ENCODE peak calls at places on chromosomes 11 and 22, in six cellular contexts. One of them, this sample, is unnamed.

GRCh38 chr11:32198053-32198452 is 107.2 kb downstream of the RCN1 start:
- ATAC-seq in HepG2: no peak
- ATAC-seq in pancreas: no peak
- ATAC-seq in lower lobe of right lung: no peak
- ATAC-seq in heart right ventricle: no peak
- ATAC-seq in right lobe of liver: no peak
- ATAC-seq in this sample: no peak

GRCh38 chr22:30541979-30542810 is 4.3 kb downstream of the SEC14L6 start:
- ATAC-seq in HepG2: peak; percentile 84
- ATAC-seq in lower lobe of right lung: peak; percentile 78
- ATAC-seq in heart right ventricle: peak; percentile 25
- ATAC-seq in right lobe of liver: peak; percentile 72
- ATAC-seq in pancreas: peak; percentile 85
- ATAC-seq in this sample: peak; percentile 34

GRCh38 chr22:29331213-29331612 is 15.7 kb upstream of the RASL10A start:
- ATAC-seq in lower lobe of right lung: no peak
- ATAC-seq in right lobe of liver: no peak
- ATAC-seq in heart right ventricle: no peak
- ATAC-seq in HepG2: no peak
- ATAC-seq in pancreas: no peak
- ATAC-seq in this sample: no peak

GRCh38 chr22:46537946-46538815 is 761 bp upstream of the CELSR1 start:
- ATAC-seq in right lobe of liver: no peak
- ATAC-seq in HepG2: peak; percentile 46
- ATAC-seq in lower lobe of right lung: peak; percentile 44
- ATAC-seq in heart right ventricle: peak; percentile 40
- ATAC-seq in pancreas: peak; percentile 4
- ATAC-seq in this sample: peak; percentile 1

GRCh38 chr22:43272869-43273318 is 70.3 kb downstream of the SCUBE1 start:
- ATAC-seq in right lobe of liver: peak; percentile 76
- ATAC-seq in heart right ventricle: peak; percentile 36
- ATAC-seq in HepG2: peak; percentile 13
- ATAC-seq in lower lobe of right lung: peak; percentile 48
- ATAC-seq in pancreas: no peak
- ATAC-seq in this sample: no peak

GRCh38 chr11:58613228-58613627 is 9.2 kb upstream of the CNTF start:
- ATAC-seq in right lobe of liver: no peak
- ATAC-seq in heart right ventricle: no peak
- ATAC-seq in HepG2: no peak
- ATAC-seq in lower lobe of right lung: no peak
- ATAC-seq in pancreas: no peak
- ATAC-seq in this sample: no peak

GRCh38 chr11:74468521-74469280 is 1.4 kb upstream of the KCNE3 start:
- ATAC-seq in lower lobe of right lung: no peak
- ATAC-seq in HepG2: no peak
- ATAC-seq in pancreas: no peak
- ATAC-seq in heart right ventricle: no peak
- ATAC-seq in right lobe of liver: no peak
- ATAC-seq in this sample: no peak

GRCh38 chr11:71112454-71112853 is 139.9 kb downstream of the SHANK2 start:
- ATAC-seq in HepG2: no peak
- ATAC-seq in heart right ventricle: no peak
- ATAC-seq in lower lobe of right lung: no peak
- ATAC-seq in pancreas: no peak
- ATAC-seq in right lobe of liver: no peak
- ATAC-seq in this sample: no peak

GRCh38 chr11:122436188-122436555 is 219.3 kb upstream of the UBASH3B start:
- ATAC-seq in lower lobe of right lung: no peak
- ATAC-seq in pancreas: no peak
- ATAC-seq in HepG2: no peak
- ATAC-seq in heart right ventricle: no peak
- ATAC-seq in right lobe of liver: no peak
- ATAC-seq in this sample: no peak

GRCh38 chr11:45603930-45604682 is 61.3 kb downstream of the CHST1 start:
- ATAC-seq in pancreas: no peak
- ATAC-seq in right lobe of liver: no peak
- ATAC-seq in lower lobe of right lung: no peak
- ATAC-seq in HepG2: no peak
- ATAC-seq in heart right ventricle: peak; percentile 70
- ATAC-seq in this sample: no peak

GRCh38 chr22:32531955-32532818 is 57.6 kb downstream of the FBXO7 start:
- ATAC-seq in right lobe of liver: no peak
- ATAC-seq in HepG2: peak; percentile 83
- ATAC-seq in heart right ventricle: peak; percentile 74
- ATAC-seq in lower lobe of right lung: peak; percentile 67
- ATAC-seq in pancreas: peak; percentile 37
- ATAC-seq in this sample: peak; percentile 75

GRCh38 chr22:25382762-25383161 is 163.3 kb downstream of the CRYBB2 start:
- ATAC-seq in pancreas: peak; percentile 36
- ATAC-seq in HepG2: peak; percentile 52
- ATAC-seq in heart right ventricle: peak; percentile 13
- ATAC-seq in lower lobe of right lung: no peak
- ATAC-seq in right lobe of liver: peak; percentile 64
- ATAC-seq in this sample: no peak

GRCh38 chr22:23288301-23289129 is 108.2 kb downstream of the BCR start:
- ATAC-seq in lower lobe of right lung: no peak
- ATAC-seq in heart right ventricle: no peak
- ATAC-seq in right lobe of liver: no peak
- ATAC-seq in pancreas: no peak
- ATAC-seq in HepG2: no peak
- ATAC-seq in this sample: no peak

GRCh38 chr11:44443836-44444769 is 121.4 kb upstream of the CD82 start:
- ATAC-seq in HepG2: no peak
- ATAC-seq in right lobe of liver: no peak
- ATAC-seq in pancreas: no peak
- ATAC-seq in lower lobe of right lung: no peak
- ATAC-seq in heart right ventricle: no peak
- ATAC-seq in this sample: no peak

GRCh38 chr11:8262552-8263108 is 1.0 kb downstream of the LMO1 start:
- ATAC-seq in heart right ventricle: peak; percentile 47
- ATAC-seq in HepG2: peak; percentile 48
- ATAC-seq in right lobe of liver: peak; percentile 64
- ATAC-seq in pancreas: peak; percentile 57
- ATAC-seq in lower lobe of right lung: peak; percentile 50
- ATAC-seq in this sample: peak; percentile 72

GRCh38 chr22:29658171-29658570 is 54.7 kb downstream of the NF2 start:
- ATAC-seq in HepG2: no peak
- ATAC-seq in right lobe of liver: no peak
- ATAC-seq in lower lobe of right lung: peak; percentile 78
- ATAC-seq in pancreas: peak; percentile 55
- ATAC-seq in heart right ventricle: peak; percentile 29
- ATAC-seq in this sample: no peak

GRCh38 chr11:131749100-131749499 is 378.7 kb downstream of the NTM start:
- ATAC-seq in pancreas: no peak
- ATAC-seq in lower lobe of right lung: no peak
- ATAC-seq in HepG2: no peak
- ATAC-seq in heart right ventricle: peak; percentile 80
- ATAC-seq in right lobe of liver: no peak
- ATAC-seq in this sample: no peak

GRCh38 chr11:34181254-34181653 is 75.8 kb downstream of the NAT10 start:
- ATAC-seq in lower lobe of right lung: no peak
- ATAC-seq in right lobe of liver: no peak
- ATAC-seq in pancreas: no peak
- ATAC-seq in HepG2: no peak
- ATAC-seq in heart right ventricle: no peak
- ATAC-seq in this sample: no peak

GRCh38 chr11:19430346-19431058 is 189.8 kb upstream of the E2F8 start:
- ATAC-seq in lower lobe of right lung: peak; percentile 23
- ATAC-seq in pancreas: peak; percentile 60
- ATAC-seq in HepG2: no peak
- ATAC-seq in heart right ventricle: peak; percentile 76
- ATAC-seq in right lobe of liver: no peak
- ATAC-seq in this sample: no peak

GRCh38 chr22:27295071-27295470 is 506.5 kb downstream of the MN1 start:
- ATAC-seq in heart right ventricle: no peak
- ATAC-seq in pancreas: no peak
- ATAC-seq in right lobe of liver: no peak
- ATAC-seq in HepG2: no peak
- ATAC-seq in lower lobe of right lung: no peak
- ATAC-seq in this sample: no peak

GRCh38 chr11:3130269-3131071 is 34.6 kb downstream of the OSBPL5 start:
- ATAC-seq in right lobe of liver: no peak
- ATAC-seq in heart right ventricle: no peak
- ATAC-seq in lower lobe of right lung: no peak
- ATAC-seq in HepG2: no peak
- ATAC-seq in pancreas: peak; percentile 92
- ATAC-seq in this sample: no peak

GRCh38 chr11:91804057-91804456 is 420.6 kb upstream of the FAT3 start:
- ATAC-seq in HepG2: no peak
- ATAC-seq in heart right ventricle: no peak
- ATAC-seq in pancreas: no peak
- ATAC-seq in right lobe of liver: no peak
- ATAC-seq in lower lobe of right lung: no peak
- ATAC-seq in this sample: no peak

GRCh38 chr11:9210224-9210921 is 54.8 kb downstream of the DENND5A start:
- ATAC-seq in heart right ventricle: no peak
- ATAC-seq in lower lobe of right lung: no peak
- ATAC-seq in pancreas: no peak
- ATAC-seq in right lobe of liver: no peak
- ATAC-seq in HepG2: no peak
- ATAC-seq in this sample: no peak

GRCh38 chr22:44049369-44050231 is 25.5 kb downstream of the PARVB start:
- ATAC-seq in lower lobe of right lung: no peak
- ATAC-seq in HepG2: no peak
- ATAC-seq in pancreas: no peak
- ATAC-seq in right lobe of liver: no peak
- ATAC-seq in heart right ventricle: no peak
- ATAC-seq in this sample: peak; percentile 25

GRCh38 chr22:39405346-39406085 is 5.9 kb downstream of the TAB1 start:
- ATAC-seq in HepG2: no peak
- ATAC-seq in pancreas: peak; percentile 42
- ATAC-seq in heart right ventricle: peak; percentile 66
- ATAC-seq in lower lobe of right lung: peak; percentile 20
- ATAC-seq in right lobe of liver: no peak
- ATAC-seq in this sample: peak; percentile 71

GRCh38 chr11:67120881-67121710 is 2.0 kb downstream of the KDM2A start:
- ATAC-seq in lower lobe of right lung: no peak
- ATAC-seq in right lobe of liver: no peak
- ATAC-seq in HepG2: no peak
- ATAC-seq in pancreas: peak; percentile 22
- ATAC-seq in heart right ventricle: no peak
- ATAC-seq in this sample: no peak

GRCh38 chr11:8251767-8252295 is 11.8 kb downstream of the LMO1 start:
- ATAC-seq in lower lobe of right lung: no peak
- ATAC-seq in HepG2: no peak
- ATAC-seq in pancreas: no peak
- ATAC-seq in right lobe of liver: no peak
- ATAC-seq in heart right ventricle: no peak
- ATAC-seq in this sample: no peak

GRCh38 chr11:64924910-64925284 is 408 bp downstream of the PPP2R5B start:
- ATAC-seq in lower lobe of right lung: peak; percentile 3
- ATAC-seq in right lobe of liver: no peak
- ATAC-seq in pancreas: no peak
- ATAC-seq in heart right ventricle: peak; percentile 1
- ATAC-seq in HepG2: peak; percentile 33
- ATAC-seq in this sample: no peak

GRCh38 chr11:45856044-45856468 is 8.8 kb downstream of the CRY2 start:
- ATAC-seq in pancreas: no peak
- ATAC-seq in HepG2: no peak
- ATAC-seq in heart right ventricle: no peak
- ATAC-seq in lower lobe of right lung: no peak
- ATAC-seq in right lobe of liver: no peak
- ATAC-seq in this sample: peak; percentile 5

DNA sequence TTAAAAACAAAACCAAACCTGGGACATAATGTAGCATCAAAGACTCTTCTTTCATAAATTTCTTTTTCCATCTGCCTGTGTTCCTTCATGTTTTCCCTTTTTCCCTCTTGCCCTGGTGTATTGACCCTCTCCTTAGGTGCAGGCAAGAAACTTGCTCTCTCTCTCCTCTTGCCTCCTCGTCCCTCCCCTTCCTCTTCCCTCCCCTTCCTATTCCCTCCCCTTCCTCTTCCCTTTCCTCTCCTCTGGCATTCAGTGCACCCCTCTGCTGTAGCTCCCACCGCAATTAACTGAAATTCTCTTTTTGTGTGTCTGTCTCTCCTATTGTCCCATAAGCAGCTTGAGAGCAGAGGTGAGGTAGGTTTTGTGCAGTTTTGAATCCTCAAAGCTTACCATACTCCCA is 49.9 kb downstream of the CSF2RB start:
- ATAC-seq in pancreas: no peak
- ATAC-seq in heart right ventricle: no peak
- ATAC-seq in HepG2: no peak
- ATAC-seq in right lobe of liver: no peak
- ATAC-seq in lower lobe of right lung: no peak
- ATAC-seq in this sample: no peak
- TF ChIP-seq CTCF in pancreas: no peak
- TF ChIP-seq CTCF in heart right ventricle: no peak
- TF ChIP-seq CTCF in HepG2: no peak
- TF ChIP-seq CTCF in right lobe of liver: no peak
- TF ChIP-seq CTCF in lower lobe of right lung: no peak
- TF ChIP-seq CTCF in this sample: no peak

GRCh38 chr11:87722756-87723599 is 452.3 kb downstream of the RAB38 start:
- ATAC-seq in lower lobe of right lung: peak; percentile 55
- ATAC-seq in right lobe of liver: peak; percentile 79
- ATAC-seq in heart right ventricle: no peak
- ATAC-seq in HepG2: peak; percentile 76
- ATAC-seq in pancreas: peak; percentile 55
- ATAC-seq in this sample: no peak
- TF ChIP-seq CTCF in lower lobe of right lung: peak; percentile 63
- TF ChIP-seq CTCF in right lobe of liver: peak; percentile 61
- TF ChIP-seq CTCF in heart right ventricle: peak; percentile 7
- TF ChIP-seq CTCF in HepG2: peak; percentile 61
- TF ChIP-seq CTCF in pancreas: peak; percentile 13
- TF ChIP-seq CTCF in this sample: no peak

DNA sequence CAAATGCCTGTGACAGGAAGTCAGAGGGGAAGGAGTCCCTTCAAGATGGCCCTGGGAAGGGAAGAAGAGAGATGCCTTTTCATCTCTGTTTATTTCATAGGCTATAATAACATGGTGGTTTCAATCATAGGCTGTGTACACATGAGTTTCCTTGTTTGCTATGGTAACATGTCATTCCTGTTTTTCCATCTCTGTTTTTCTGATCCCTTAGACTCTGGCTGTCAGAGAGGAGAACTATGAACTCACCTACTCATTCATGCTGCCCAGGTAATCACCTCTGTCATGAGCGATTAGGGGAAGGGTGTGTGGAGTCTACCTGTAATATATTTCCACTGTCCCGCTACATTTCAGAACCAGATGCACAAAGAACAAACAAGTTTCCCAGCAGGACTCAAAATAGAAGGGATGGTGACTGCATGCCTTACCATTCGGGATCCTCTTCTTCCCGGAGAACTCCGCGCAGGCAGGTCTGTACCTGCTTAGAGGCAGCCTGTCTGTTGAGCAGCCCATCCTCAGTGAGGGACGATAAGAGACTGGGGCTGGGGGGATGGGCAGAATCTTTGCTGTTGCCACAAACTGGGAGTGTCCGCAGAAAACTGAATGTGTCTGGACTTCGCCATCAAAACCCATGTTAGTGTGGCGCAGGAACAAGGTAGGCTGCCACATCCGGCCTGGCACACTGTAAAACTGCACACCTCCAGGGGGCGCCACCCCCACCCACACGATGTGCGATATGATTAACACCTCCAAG is 7.1 kb upstream of the PEX26 start:
- ATAC-seq in heart right ventricle: no peak
- ATAC-seq in right lobe of liver: no peak
- ATAC-seq in HepG2: no peak
- ATAC-seq in lower lobe of right lung: no peak
- ATAC-seq in pancreas: peak; percentile 32
- ATAC-seq in this sample: no peak
- TF ChIP-seq CTCF in heart right ventricle: no peak
- TF ChIP-seq CTCF in right lobe of liver: no peak
- TF ChIP-seq CTCF in HepG2: peak; percentile 35
- TF ChIP-seq CTCF in lower lobe of right lung: no peak
- TF ChIP-seq CTCF in pancreas: no peak
- TF ChIP-seq CTCF in this sample: no peak

GRCh38 chr11:72787262-72788104 is 6.4 kb downstream of the STARD10 start:
- ATAC-seq in HepG2: peak; percentile 90
- ATAC-seq in pancreas: peak; percentile 40
- ATAC-seq in right lobe of liver: peak; percentile 87
- ATAC-seq in heart right ventricle: peak; percentile 3
- ATAC-seq in lower lobe of right lung: peak; percentile 5
- ATAC-seq in this sample: no peak
- TF ChIP-seq CTCF in HepG2: peak; percentile 52
- TF ChIP-seq CTCF in pancreas: no peak
- TF ChIP-seq CTCF in right lobe of liver: peak; percentile 32
- TF ChIP-seq CTCF in heart right ventricle: no peak
- TF ChIP-seq CTCF in lower lobe of right lung: peak; percentile 8
- TF ChIP-seq CTCF in this sample: no peak

This sample was measured in gastroesophageal sphincter.